ENCODE peak calls at places on chromosome 18, in five cellular contexts. J, V, Q, L and E are unnamed samples. For H3K4me1 and H3K9me3, the result is how much of the 10 kb centered on the place peaks cover.

GRCh38 chr18:49238433-49239042 is 221.9 kb downstream of the DYM start:
- DNase-seq in V (peak), J (no peak), L (no peak), Q (peak), E (peak)

GRCh38 chr18:68847219-68847860 is 49.5 kb downstream of the CCDC102B start:
- DNase-seq in V (peak), Q (peak), L (no peak), J (no peak), E (no peak)

GRCh38 chr18:63152096-63152495 is 167.5 kb downstream of the BCL2 start:
- DNase-seq in J (peak), V (no peak), L (no peak), Q (no peak), E (no peak)

GRCh38 chr18:48278081-48278480 is 131.1 kb downstream of the ZBTB7C start:
- DNase-seq in J (no peak), Q (no peak), V (no peak), L (no peak), E (no peak)

GRCh38 chr18:75811156-75811555 is 383.7 kb upstream of the SMIM21 start:
- DNase-seq in L (no peak), V (no peak), Q (no peak), J (no peak), E (no peak)

GRCh38 chr18:63590368-63590767 is 3.2 kb downstream of the SERPINB13 start:
- DNase-seq in L (no peak), Q (no peak), J (no peak), V (no peak), E (no peak)

GRCh38 chr18:31581498-31582197 is 10.0 kb upstream of the TTR start:
- DNase-seq in V (no peak), Q (no peak), L (no peak), J (no peak), E (no peak)

GRCh38 chr18:77635441-77635840 is 385.8 kb downstream of the GALR1 start:
- DNase-seq in J (no peak), V (no peak), L (no peak), Q (no peak), E (no peak)

GRCh38 chr18:40121001-40121400 is 1834.0 kb upstream of the PIK3C3 start:
- DNase-seq in J (no peak), Q (peak), L (no peak), V (no peak), E (no peak)

GRCh38 chr18:2881490-2882195 is 34.8 kb downstream of the EMILIN2 start:
- DNase-seq in Q (no peak), J (peak), L (peak), V (no peak), E (peak)

GRCh38 chr18:42892181-42892580 is 223.3 kb downstream of the RIT2 start:
- DNase-seq in V (no peak), L (no peak), Q (no peak), J (no peak), E (no peak)

GRCh38 chr18:51064256-51064655 is 34.2 kb downstream of the SMAD4 start:
- DNase-seq in L (no peak), V (no peak), Q (no peak), J (no peak), E (no peak)
- TF ChIP-seq CTCF in L (no peak), V (no peak), Q (no peak), J (no peak), E (no peak)

GRCh38 chr18:58993260-58993659 is 128.6 kb downstream of the ZNF532 start:
- DNase-seq in Q (no peak), J (no peak), V (no peak), L (no peak), E (no peak)
- H3K4me1 ChIP-seq in Q (under half), J (under half), V (under half), L (under half), E (under half)

GRCh38 chr18:28091197-28091596 is 85.7 kb downstream of the CDH2 start:
- DNase-seq in Q (no peak), J (no peak), V (no peak), L (no peak), E (no peak)
- H3K9me3 ChIP-seq in Q (under half), J (under half), V (under half), L (under half), E (under half)

GRCh38 chr18:37561986-37562385 is 3.6 kb downstream of the CELF4 start:
- DNase-seq in Q (no peak), V (no peak), L (no peak), J (no peak), E (no peak)

GRCh38 chr18:37565138-37565984 is at the start of gene CELF4:
- DNase-seq in L (no peak), Q (peak), V (no peak), J (no peak), E (no peak)

GRCh38 chr18:37564796-37565137 is 831 bp downstream of the CELF4 start:
- DNase-seq in Q (peak), V (peak), J (no peak), L (peak), E (no peak)

GRCh38 chr18:37565985-37566478 is 434 bp upstream of the CELF4 start:
- DNase-seq in Q (peak), V (no peak), L (no peak), J (no peak), E (no peak)

DNA sequence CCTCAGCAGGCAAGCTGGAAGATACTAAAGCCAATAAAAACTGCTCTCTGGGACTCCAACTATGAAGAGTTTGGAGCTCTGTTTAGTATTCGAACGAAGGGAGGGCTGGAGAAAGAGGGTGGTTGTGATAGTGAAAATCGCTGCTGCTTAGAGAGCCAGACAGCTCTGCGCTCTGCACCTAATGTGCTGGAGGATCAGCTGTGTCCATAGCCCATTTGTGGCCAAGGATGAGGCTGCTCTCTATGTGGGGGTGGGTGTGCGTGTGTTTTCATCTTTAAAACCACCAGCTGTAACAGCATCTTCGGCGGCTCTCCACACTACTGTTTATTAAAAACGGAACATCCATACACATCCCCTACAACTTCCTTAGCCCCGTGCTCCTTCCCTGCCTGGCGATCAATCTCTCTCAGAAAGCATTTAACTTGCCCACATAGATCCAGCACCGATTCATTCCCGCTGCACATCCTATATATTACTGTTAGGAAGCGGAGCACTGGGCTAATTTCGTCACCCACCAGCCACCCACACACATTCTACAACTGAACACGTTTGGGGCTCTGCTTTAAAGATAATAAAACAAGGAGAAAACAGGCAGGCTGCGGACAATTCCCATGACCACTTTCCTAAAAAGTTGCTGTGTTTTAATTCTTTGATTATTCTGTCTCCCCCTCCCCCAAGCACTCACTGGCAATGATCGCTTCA is 1.6 kb downstream of the CELF4 start:
- DNase-seq in V (no peak), L (no peak), Q (no peak), J (no peak), E (no peak)
- TF ChIP-seq CTCF in V (no peak), L (no peak), Q (no peak), J (no peak), E (no peak)

GRCh38 chr18:74399225-74399887 is 57.8 kb downstream of the DIPK1C start:
- DNase-seq in L (no peak), V (no peak), J (no peak), Q (no peak), E (no peak)
- H3K4me1 ChIP-seq in L (under half), V (under half), J (under half), Q (under half), E (under half)